ENCODE peak calls at places on chromosome 18, in six cellular contexts. One of them, this sample, is unnamed.
A peak's percentile ranks its signal among the peaks of the same experiment; 100 is the strongest.

GRCh38 chr18:22348521-22349316 is 69.0 kb downstream of the CTAGE1 start:
- DNase-seq in astrocyte: peak; percentile 82
- DNase-seq in SK-N-SH: no peak
- DNase-seq in HCT116: no peak
- DNase-seq in mammary epithelial cell: peak; percentile 52
- DNase-seq in H9: peak; percentile 74
- DNase-seq in this sample: no peak

GRCh38 chr18:42813570-42813969 is 301.9 kb downstream of the RIT2 start:
- DNase-seq in SK-N-SH: no peak
- DNase-seq in mammary epithelial cell: no peak
- DNase-seq in HCT116: no peak
- DNase-seq in astrocyte: no peak
- DNase-seq in H9: no peak
- DNase-seq in this sample: no peak

GRCh38 chr18:27750014-27750413 is 426.9 kb downstream of the CDH2 start:
- DNase-seq in mammary epithelial cell: peak; percentile 40
- DNase-seq in SK-N-SH: peak; percentile 34
- DNase-seq in H9: peak; percentile 80
- DNase-seq in HCT116: peak; percentile 19
- DNase-seq in astrocyte: peak; percentile 86
- DNase-seq in this sample: no peak

GRCh38 chr18:9516437-9517064 is 41.2 kb downstream of the RALBP1 start:
- DNase-seq in H9: no peak
- DNase-seq in SK-N-SH: peak; percentile 63
- DNase-seq in astrocyte: peak; percentile 14
- DNase-seq in mammary epithelial cell: peak; percentile 33
- DNase-seq in HCT116: peak; percentile 8
- DNase-seq in this sample: peak; percentile 17

GRCh38 chr18:31977270-31977872 is 34.4 kb upstream of the TRAPPC8 start:
- DNase-seq in H9: peak; percentile 70
- DNase-seq in HCT116: peak; percentile 54
- DNase-seq in mammary epithelial cell: peak; percentile 32
- DNase-seq in SK-N-SH: peak; percentile 57
- DNase-seq in astrocyte: peak; percentile 14
- DNase-seq in this sample: no peak

GRCh38 chr18:37383036-37383788 is 182.4 kb downstream of the CELF4 start:
- DNase-seq in SK-N-SH: peak; percentile 71
- DNase-seq in HCT116: peak; percentile 4
- DNase-seq in astrocyte: no peak
- DNase-seq in H9: peak; percentile 39
- DNase-seq in mammary epithelial cell: no peak
- DNase-seq in this sample: no peak

GRCh38 chr18:35710581-35710980 is 129.0 kb downstream of the GALNT1 start:
- DNase-seq in SK-N-SH: no peak
- DNase-seq in astrocyte: peak; percentile 62
- DNase-seq in H9: no peak
- DNase-seq in HCT116: no peak
- DNase-seq in mammary epithelial cell: no peak
- DNase-seq in this sample: no peak

GRCh38 chr18:75109001-75109400 is 99.9 kb downstream of the PTGR3 start:
- DNase-seq in SK-N-SH: no peak
- DNase-seq in H9: no peak
- DNase-seq in astrocyte: no peak
- DNase-seq in HCT116: no peak
- DNase-seq in mammary epithelial cell: no peak
- DNase-seq in this sample: no peak

GRCh38 chr18:23784811-23785245 is 95.6 kb downstream of the LAMA3 start:
- DNase-seq in SK-N-SH: no peak
- DNase-seq in H9: no peak
- DNase-seq in HCT116: no peak
- DNase-seq in astrocyte: peak; percentile 89
- DNase-seq in mammary epithelial cell: peak; percentile 90
- DNase-seq in this sample: no peak

GRCh38 chr18:44742741-44743311 is 62.1 kb downstream of the SETBP1 start:
- DNase-seq in SK-N-SH: peak; percentile 66
- DNase-seq in astrocyte: peak; percentile 76
- DNase-seq in HCT116: no peak
- DNase-seq in mammary epithelial cell: no peak
- DNase-seq in H9: no peak
- DNase-seq in this sample: no peak

GRCh38 chr18:59629894-59630293 is 67.3 kb downstream of the CCBE1 start:
- DNase-seq in mammary epithelial cell: no peak
- DNase-seq in SK-N-SH: no peak
- DNase-seq in H9: no peak
- DNase-seq in astrocyte: no peak
- DNase-seq in HCT116: no peak
- DNase-seq in this sample: no peak

GRCh38 chr18:44198296-44199284 is 482.1 kb upstream of the SETBP1 start:
- DNase-seq in H9: no peak
- DNase-seq in mammary epithelial cell: peak; percentile 29
- DNase-seq in HCT116: no peak
- DNase-seq in SK-N-SH: peak; percentile 0
- DNase-seq in astrocyte: no peak
- DNase-seq in this sample: no peak

GRCh38 chr18:4358618-4359017 is 96.5 kb downstream of the DLGAP1 start:
- DNase-seq in SK-N-SH: no peak
- DNase-seq in mammary epithelial cell: no peak
- DNase-seq in astrocyte: no peak
- DNase-seq in H9: peak; percentile 72
- DNase-seq in HCT116: no peak
- DNase-seq in this sample: no peak

GRCh38 chr18:211582-211981 is 53.2 kb downstream of the USP14 start:
- DNase-seq in SK-N-SH: no peak
- DNase-seq in H9: no peak
- DNase-seq in HCT116: no peak
- DNase-seq in astrocyte: no peak
- DNase-seq in mammary epithelial cell: no peak
- DNase-seq in this sample: no peak
- H2AFZ ChIP-seq in SK-N-SH: no peak overlapping the region
- H2AFZ ChIP-seq in H9: no peak overlapping the region
- H2AFZ ChIP-seq in HCT116: no peak overlapping the region
- H2AFZ ChIP-seq in astrocyte: no peak overlapping the region
- H2AFZ ChIP-seq in mammary epithelial cell: no peak overlapping the region
- H2AFZ ChIP-seq in this sample: no peak overlapping the region

GRCh38 chr18:7173216-7173615 is 55.6 kb upstream of the LAMA1 start:
- DNase-seq in mammary epithelial cell: no peak
- DNase-seq in SK-N-SH: no peak
- DNase-seq in HCT116: no peak
- DNase-seq in H9: no peak
- DNase-seq in astrocyte: no peak
- DNase-seq in this sample: no peak

GRCh38 chr18:7170292-7170691 is 52.7 kb upstream of the LAMA1 start:
- DNase-seq in astrocyte: no peak
- DNase-seq in H9: no peak
- DNase-seq in SK-N-SH: no peak
- DNase-seq in HCT116: no peak
- DNase-seq in mammary epithelial cell: no peak
- DNase-seq in this sample: no peak

GRCh38 chr18:7172611-7173010 is 55.0 kb upstream of the LAMA1 start:
- DNase-seq in astrocyte: peak; percentile 64
- DNase-seq in SK-N-SH: no peak
- DNase-seq in mammary epithelial cell: peak; percentile 31
- DNase-seq in H9: no peak
- DNase-seq in HCT116: no peak
- DNase-seq in this sample: no peak

GRCh38 chr18:7168408-7168807 is 50.8 kb upstream of the LAMA1 start:
- DNase-seq in SK-N-SH: no peak
- DNase-seq in mammary epithelial cell: no peak
- DNase-seq in astrocyte: no peak
- DNase-seq in HCT116: no peak
- DNase-seq in H9: no peak
- DNase-seq in this sample: no peak

GRCh38 chr18:7169601-7170000 is 52.0 kb upstream of the LAMA1 start:
- DNase-seq in mammary epithelial cell: no peak
- DNase-seq in H9: no peak
- DNase-seq in HCT116: no peak
- DNase-seq in astrocyte: no peak
- DNase-seq in SK-N-SH: no peak
- DNase-seq in this sample: no peak
- H2AFZ ChIP-seq in mammary epithelial cell: no peak overlapping the region
- H2AFZ ChIP-seq in H9: no peak overlapping the region
- H2AFZ ChIP-seq in HCT116: no peak overlapping the region
- H2AFZ ChIP-seq in astrocyte: no peak overlapping the region
- H2AFZ ChIP-seq in SK-N-SH: no peak overlapping the region
- H2AFZ ChIP-seq in this sample: no peak overlapping the region

DNA sequence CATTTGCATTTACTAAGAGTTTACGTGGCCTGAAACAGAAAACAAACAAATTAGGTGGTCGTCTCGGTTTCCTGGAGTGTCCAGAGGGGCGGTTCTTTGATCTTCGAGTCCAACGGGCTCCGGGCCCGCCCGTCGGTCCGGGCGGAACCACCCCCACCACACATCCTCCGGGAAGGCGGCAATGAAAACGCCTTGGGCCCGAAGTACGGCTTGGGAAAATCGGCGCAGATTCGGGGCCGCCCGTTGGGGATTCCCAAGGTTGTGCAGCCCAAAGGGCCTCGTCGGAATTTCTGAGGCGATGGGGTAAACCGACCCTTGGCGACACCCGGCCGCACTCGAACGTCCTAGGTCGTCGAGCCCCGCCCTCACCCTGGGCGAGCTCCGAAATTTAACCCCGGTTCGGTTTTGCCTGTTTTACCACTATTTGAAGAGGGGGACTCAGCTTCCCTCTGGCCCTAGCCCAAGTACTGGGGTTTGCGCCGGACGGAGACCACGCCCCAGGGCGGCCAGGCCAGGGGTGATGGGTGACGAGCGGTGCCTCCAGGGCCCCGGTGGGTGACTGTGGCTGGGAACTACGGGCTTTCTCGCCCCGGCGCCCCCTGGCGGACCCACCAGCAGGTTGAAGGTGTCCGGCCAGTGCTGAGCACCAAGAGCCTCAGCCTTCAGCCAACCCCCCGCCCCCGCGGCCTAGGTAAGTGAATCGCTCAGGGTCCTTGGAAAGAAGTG is 1.9 kb upstream of the CFAP53 start:
- DNase-seq in SK-N-SH: peak; percentile 51
- DNase-seq in HCT116: no peak
- DNase-seq in astrocyte: peak; percentile 31
- DNase-seq in H9: peak; percentile 94
- DNase-seq in mammary epithelial cell: no peak
- DNase-seq in this sample: peak; percentile 62
- H2AFZ ChIP-seq in SK-N-SH: no peak overlapping the region
- H2AFZ ChIP-seq in HCT116: no peak overlapping the region
- H2AFZ ChIP-seq in astrocyte: peak overlapping the region; percentile 77
- H2AFZ ChIP-seq in H9: no peak overlapping the region
- H2AFZ ChIP-seq in mammary epithelial cell: peak overlapping the region; percentile 65
- H2AFZ ChIP-seq in this sample: peak overlapping the region; percentile 33

DNA sequence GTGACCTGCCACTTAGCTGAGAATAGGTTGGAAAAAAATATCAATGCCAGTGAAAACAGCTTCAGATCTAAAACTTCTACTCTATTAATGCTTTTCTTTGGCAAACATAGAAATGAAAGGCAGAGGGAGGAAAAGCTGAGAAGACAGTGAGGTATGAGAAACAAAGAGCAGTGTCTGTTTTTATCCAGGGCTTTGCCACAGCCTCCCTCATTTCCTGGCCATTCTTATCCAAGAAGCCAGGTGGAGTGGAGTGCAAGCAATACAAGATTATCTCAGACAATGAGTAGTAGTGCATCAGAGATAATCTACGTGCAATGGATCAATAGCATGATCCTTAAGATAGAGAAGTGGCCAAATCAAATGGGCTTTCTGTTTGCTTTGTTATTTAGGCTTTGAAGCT is 808.7 kb upstream of the PIK3C3 start:
- DNase-seq in mammary epithelial cell: no peak
- DNase-seq in SK-N-SH: no peak
- DNase-seq in HCT116: no peak
- DNase-seq in H9: no peak
- DNase-seq in astrocyte: no peak
- DNase-seq in this sample: no peak
- H2AFZ ChIP-seq in mammary epithelial cell: peak overlapping the region; percentile 54
- H2AFZ ChIP-seq in SK-N-SH: no peak overlapping the region
- H2AFZ ChIP-seq in HCT116: no peak overlapping the region
- H2AFZ ChIP-seq in H9: no peak overlapping the region
- H2AFZ ChIP-seq in astrocyte: no peak overlapping the region
- H2AFZ ChIP-seq in this sample: no peak overlapping the region

DNA sequence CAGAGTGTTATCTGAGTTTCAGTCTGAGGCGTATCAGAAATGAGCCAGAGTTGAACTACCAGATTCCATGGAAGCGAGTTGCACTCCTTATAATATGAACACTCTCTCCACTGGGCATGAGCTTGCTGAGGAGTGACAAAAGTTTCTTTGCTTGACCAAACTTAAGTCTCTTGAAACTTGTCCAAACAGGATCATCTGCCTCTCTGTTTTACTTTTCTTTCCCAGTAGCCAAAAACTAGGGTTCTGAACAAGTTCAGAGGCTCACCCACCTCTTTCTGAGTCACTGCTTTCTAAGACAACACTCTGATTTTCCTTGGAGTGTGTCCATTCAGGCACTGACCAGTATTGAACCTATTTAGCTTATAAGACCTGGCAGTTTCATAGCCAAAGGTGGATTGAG is 233.2 kb upstream of the TCF4 start:
- DNase-seq in HCT116: no peak
- DNase-seq in astrocyte: peak; percentile 68
- DNase-seq in H9: no peak
- DNase-seq in mammary epithelial cell: peak; percentile 77
- DNase-seq in SK-N-SH: no peak
- DNase-seq in this sample: no peak
- H2AFZ ChIP-seq in HCT116: no peak overlapping the region
- H2AFZ ChIP-seq in astrocyte: no peak overlapping the region
- H2AFZ ChIP-seq in H9: no peak overlapping the region
- H2AFZ ChIP-seq in mammary epithelial cell: peak overlapping the region; percentile 74
- H2AFZ ChIP-seq in SK-N-SH: peak overlapping the region; percentile 9
- H2AFZ ChIP-seq in this sample: no peak overlapping the region

DNA sequence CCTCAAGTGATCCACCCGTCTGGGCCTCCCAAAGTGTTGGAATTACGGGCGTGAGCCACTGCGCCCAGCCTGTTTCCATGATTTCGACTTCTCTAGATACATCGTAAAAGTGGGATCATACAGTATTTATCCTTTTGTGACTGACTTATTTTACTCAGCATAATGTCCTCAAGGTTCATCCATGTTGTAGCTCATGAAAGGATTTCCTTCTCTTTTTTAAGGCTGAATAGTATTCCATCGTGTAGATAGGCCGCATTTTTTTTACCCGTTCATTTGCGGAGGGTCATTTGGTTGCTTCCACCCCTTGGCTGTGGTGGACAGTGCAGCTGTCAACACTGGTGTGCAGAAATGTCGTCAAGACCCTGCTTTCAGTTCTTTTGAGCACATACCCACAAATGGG is 48.8 kb upstream of the SMAD7 start:
- DNase-seq in HCT116: no peak
- DNase-seq in SK-N-SH: no peak
- DNase-seq in H9: no peak
- DNase-seq in mammary epithelial cell: no peak
- DNase-seq in astrocyte: no peak
- DNase-seq in this sample: no peak
- H2AFZ ChIP-seq in HCT116: no peak overlapping the region
- H2AFZ ChIP-seq in SK-N-SH: no peak overlapping the region
- H2AFZ ChIP-seq in H9: no peak overlapping the region
- H2AFZ ChIP-seq in mammary epithelial cell: no peak overlapping the region
- H2AFZ ChIP-seq in astrocyte: no peak overlapping the region
- H2AFZ ChIP-seq in this sample: no peak overlapping the region